ENCODE peak calls at places on chromosomes 4 and X, in four cellular contexts. H is GM12878, Z is K562, X is SK-N-SH. D is an unnamed sample.

GRCh38 chrX:111041018-111041462 is 55.0 kb upstream of the PAK3 start:
- DNase-seq in H (no peak), Z (no peak), X (no peak), D (no peak)

GRCh38 chr4:1010522-1011021 is 854 bp upstream of the FGFRL1 start:
- DNase-seq in H (no peak), Z (peak), X (no peak), D (no peak)

GRCh38 chr4:65193985-65194384 is 476.3 kb downstream of the EPHA5 start:
- DNase-seq in H (no peak), Z (no peak), X (no peak), D (no peak)

GRCh38 chrX:31181377-31182038 is 109.7 kb upstream of the FTHL17 start:
- DNase-seq in H (no peak), Z (no peak), X (no peak), D (no peak)

GRCh38 chr4:7200801-7201200 is 8.5 kb downstream of the SORCS2 start:
- DNase-seq in H (no peak), Z (no peak), X (no peak), D (no peak)

GRCh38 chr4:76199664-76200211 is 13.9 kb downstream of the SCARB2 start:
- DNase-seq in H (peak), Z (no peak), X (no peak), D (no peak)

GRCh38 chr4:76706581-76706980 is 191.4 kb downstream of the SOWAHB start:
- DNase-seq in H (no peak), Z (no peak), X (no peak), D (no peak)

GRCh38 chr4:183409956-183410355 is 34.5 kb upstream of the CDKN2AIP start:
- DNase-seq in H (no peak), Z (no peak), X (no peak), D (no peak)

GRCh38 chr4:87559090-87559837 is 30.1 kb upstream of the SPARCL1 start:
- DNase-seq in H (peak), Z (no peak), X (peak), D (no peak)

GRCh38 chr4:170591076-170591475 is 501.3 kb upstream of the AADAT start:
- DNase-seq in H (no peak), Z (no peak), X (no peak), D (no peak)

GRCh38 chr4:4663028-4663427 is 121.2 kb upstream of the STX18 start:
- DNase-seq in H (no peak), Z (no peak), X (no peak), D (no peak)

GRCh38 chr4:182644326-182645050 is 272.7 kb downstream of the DCTD start:
- DNase-seq in H (no peak), Z (no peak), X (no peak), D (no peak)

GRCh38 chrX:20056704-20057103 is 60.0 kb downstream of the MAP7D2 start:
- DNase-seq in H (no peak), Z (no peak), X (no peak), D (no peak)

GRCh38 chr4:24174622-24175021 is 284.8 kb upstream of the PPARGC1A start:
- DNase-seq in H (no peak), Z (no peak), X (no peak), D (no peak)

GRCh38 chrX:77415882-77416281 is 31.3 kb upstream of the FGF16 start:
- DNase-seq in H (no peak), Z (no peak), X (no peak), D (no peak)

GRCh38 chr4:103786014-103786413 is 66.2 kb upstream of the TACR3 start:
- DNase-seq in H (peak), Z (peak), X (peak), D (peak)

GRCh38 chr4:61995717-61996337 is 795.7 kb downstream of the ADGRL3 start:
- DNase-seq in H (no peak), Z (no peak), X (no peak), D (no peak)

GRCh38 chr4:188619456-188620149 is 480.4 kb downstream of the TRIML1 start:
- DNase-seq in H (no peak), Z (no peak), X (no peak), D (no peak)

GRCh38 chr4:188620608-188621007 is 481.4 kb downstream of the TRIML1 start:
- DNase-seq in H (no peak), Z (no peak), X (no peak), D (no peak)

GRCh38 chr4:188624370-188624769 is 485.1 kb downstream of the TRIML1 start:
- DNase-seq in H (no peak), Z (no peak), X (no peak), D (no peak)

GRCh38 chr4:188623314-188623854 is 484.1 kb downstream of the TRIML1 start:
- DNase-seq in H (no peak), Z (no peak), X (no peak), D (no peak)
- TF ChIP-seq EP300 in H (no peak), Z (no peak), X (no peak), D (no peak)

DNA sequence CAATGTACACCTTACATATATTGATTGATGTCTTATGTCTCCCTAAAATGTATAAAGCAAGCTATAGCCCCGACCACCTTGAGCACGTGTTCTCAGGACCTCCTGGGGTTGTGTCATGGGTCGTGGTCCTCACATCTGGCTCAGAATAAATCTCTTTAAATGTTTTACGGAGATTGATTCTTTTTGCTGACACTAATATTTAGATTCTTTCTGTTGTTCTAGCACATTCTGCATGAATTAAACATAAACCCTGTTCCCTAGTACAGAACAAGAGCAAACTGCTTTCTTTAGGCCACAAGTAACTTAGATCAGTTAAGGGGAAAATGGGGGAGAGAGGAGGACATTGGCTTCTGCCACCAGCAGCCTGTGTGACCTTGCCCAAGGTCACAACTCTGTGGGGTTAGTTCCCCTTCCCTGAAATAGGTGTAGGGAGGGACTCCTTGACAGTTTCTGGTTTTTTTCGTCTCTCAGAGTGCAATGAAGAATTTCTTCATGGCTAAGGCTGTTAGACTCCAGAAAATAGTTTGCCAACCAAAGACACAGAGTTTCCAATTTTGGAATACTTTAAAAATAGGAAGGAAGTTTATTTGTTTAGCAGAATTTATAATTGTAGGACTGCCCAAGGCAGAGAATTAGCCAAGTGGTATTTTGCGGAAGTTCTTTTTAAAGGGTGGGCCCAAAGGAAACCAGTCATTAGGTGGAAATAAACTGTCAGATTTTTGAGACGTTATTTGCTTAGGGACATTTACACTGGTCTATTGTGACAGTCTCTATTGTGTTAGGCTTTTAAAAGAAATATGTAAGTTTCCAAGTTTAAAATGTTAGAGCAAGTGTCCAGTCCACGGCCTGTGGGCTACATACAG is 29.4 kb downstream of the PTTG2 start:
- DNase-seq in H (no peak), Z (no peak), X (no peak), D (no peak)
- TF ChIP-seq REST in H (no peak), Z (no peak), X (no peak), D (no peak)

GRCh38 chrX:108361316-108361715 is 76.9 kb downstream of the COL4A6 start:
- DNase-seq in H (no peak), Z (no peak), X (no peak), D (no peak)
- TF ChIP-seq SMC3 in H (no peak), Z (no peak), X (no peak), D (no peak)

GRCh38 chr4:123659262-123659661 is 262.7 kb downstream of the SPRY1 start:
- DNase-seq in H (no peak), Z (no peak), X (no peak), D (no peak)
- TF ChIP-seq EP300 in H (no peak), Z (no peak), X (no peak), D (no peak)